ENCODE peak calls at places on chromosome 19, in six cellular contexts. Y is breast epithelium, H is mammary epithelial cell, J is endothelial cell of umbilical vein, X is esophagus muscularis mucosa, I is Caco-2. L is an unnamed sample.

GRCh38 chr19:18425515-18426415 is 6.6 kb downstream of the SSBP4 start:
- DNase-seq in Y (no peak), H (no peak), J (no peak), X (no peak), I (no peak), L (no peak)

GRCh38 chr19:14048439-14049153 is 13.3 kb downstream of the PALM3 start:
- DNase-seq in Y (no peak), H (peak; percentile 19), J (peak; percentile 35), X (peak; percentile 89), I (no peak), L (peak; percentile 76)

GRCh38 chr19:13104848-13105646 is 2.4 kb upstream of the LYL1 start:
- DNase-seq in Y (no peak), H (no peak), J (no peak), X (no peak), I (no peak), L (no peak)

GRCh38 chr19:39474139-39474620 is 6.5 kb upstream of the TIMM50 start:
- DNase-seq in Y (no peak), H (no peak), J (peak; percentile 37), X (no peak), I (peak; percentile 73), L (peak; percentile 78)

GRCh38 chr19:2488942-2489731 is 13.2 kb downstream of the GADD45B start:
- DNase-seq in Y (peak; percentile 73), H (no peak), J (peak; percentile 34), X (no peak), I (no peak), L (no peak)

GRCh38 chr19:33443638-33444195 is 70.2 kb downstream of the CEBPG start:
- DNase-seq in Y (peak; percentile 31), H (no peak), J (no peak), X (no peak), I (no peak), L (no peak)

GRCh38 chr19:14116918-14117578 is 514 bp downstream of the PRKACA start:
- DNase-seq in Y (no peak), H (no peak), J (no peak), X (no peak), I (no peak), L (peak; percentile 43)

GRCh38 chr19:23956051-23956450 is 41.4 kb downstream of the ZNF726 start:
- DNase-seq in Y (no peak), H (no peak), J (no peak), X (no peak), I (no peak), L (no peak)

GRCh38 chr19:47112166-47112663 is 1.4 kb downstream of the ZC3H4 start:
- DNase-seq in Y (peak; percentile 85), H (peak; percentile 82), J (peak; percentile 69), X (peak; percentile 98), I (peak; percentile 90), L (peak; percentile 94)

GRCh38 chr19:10981496-10981895 is 20.7 kb downstream of the SMARCA4 start:
- DNase-seq in Y (no peak), H (no peak), J (no peak), X (no peak), I (no peak), L (no peak)
- H3K4me1 ChIP-seq in Y (no peaks in the 10 kb centered on the region), H (no peaks in the 10 kb centered on the region), J (no peaks in the 10 kb centered on the region), X (peaks cover 42% of the 10 kb centered on the region), I (no peaks in the 10 kb centered on the region), L (no peaks in the 10 kb centered on the region)

DNA sequence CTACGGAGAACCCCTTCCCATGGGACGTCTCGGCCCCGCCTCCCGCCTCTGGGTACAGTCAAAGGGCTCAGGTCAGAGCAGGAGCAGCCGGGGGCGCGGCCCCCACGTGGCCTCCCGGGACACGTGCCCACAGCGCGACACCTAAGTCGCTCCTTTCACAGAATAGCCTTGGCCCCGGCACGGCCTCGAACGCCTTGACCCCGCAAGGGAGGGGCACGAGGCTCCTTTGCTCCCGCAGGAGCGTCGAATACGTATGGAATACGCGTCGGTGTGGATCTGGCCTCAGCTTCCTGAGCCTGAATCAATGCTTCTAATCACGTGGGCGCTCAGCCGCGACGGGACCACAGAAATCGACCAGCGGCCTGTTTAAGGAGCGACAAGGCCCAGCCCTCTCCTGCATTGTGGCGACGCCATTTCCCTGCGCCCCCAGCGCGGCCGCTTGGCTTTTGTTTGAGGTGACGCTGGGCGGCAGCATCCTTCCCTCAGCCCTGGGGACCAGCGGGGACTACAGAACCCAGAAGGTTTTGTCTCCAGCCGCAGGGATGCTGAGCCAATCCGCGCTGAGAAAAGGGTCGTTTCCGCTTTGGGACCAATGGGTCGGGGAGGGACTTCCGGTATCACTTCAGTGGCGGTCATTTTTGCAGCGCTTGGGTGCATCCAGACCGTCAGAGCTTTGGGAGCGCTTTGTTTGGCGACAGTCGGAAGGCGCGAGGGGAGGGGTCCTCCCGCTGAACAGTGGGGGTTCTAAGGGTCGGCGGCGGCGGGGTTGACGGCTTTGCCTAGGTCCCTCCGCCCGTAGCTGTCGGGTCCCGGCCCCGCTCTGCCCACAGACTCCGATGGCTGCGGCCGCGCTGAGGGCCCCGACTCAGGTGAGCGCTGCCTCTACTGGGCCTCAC is at the start of gene ZIK1:
- DNase-seq in Y (peak; percentile 85), H (peak; percentile 67), J (peak; percentile 48), X (peak; percentile 97), I (no peak), L (peak; percentile 95)
- TF ChIP-seq CTCF in Y (no peak), H (no peak), J (no peak), X (peak; percentile 6), I (no peak), L (peak; percentile 47)

GRCh38 chr19:812819-813358 is 8.9 kb downstream of the PLPPR3 start:
- DNase-seq in Y (no peak), H (no peak), J (no peak), X (no peak), I (no peak), L (no peak)
- H3K4me1 ChIP-seq in Y (no peaks in the 10 kb centered on the region), H (no peaks in the 10 kb centered on the region), J (no peaks in the 10 kb centered on the region), X (no peaks in the 10 kb centered on the region), I (no peaks in the 10 kb centered on the region), L (no peaks in the 10 kb centered on the region)

GRCh38 chr19:6239401-6239844 is 40.4 kb downstream of the MLLT1 start:
- DNase-seq in Y (no peak), H (peak; percentile 68), J (peak; percentile 77), X (no peak), I (no peak), L (no peak)

GRCh38 chr19:6241056-6241455 is 38.7 kb downstream of the MLLT1 start:
- DNase-seq in Y (no peak), H (no peak), J (no peak), X (no peak), I (no peak), L (no peak)

GRCh38 chr19:6242677-6243076 is 37.1 kb downstream of the MLLT1 start:
- DNase-seq in Y (no peak), H (no peak), J (no peak), X (no peak), I (no peak), L (no peak)

GRCh38 chr19:6239871-6240676 is 39.7 kb downstream of the MLLT1 start:
- DNase-seq in Y (no peak), H (no peak), J (no peak), X (no peak), I (no peak), L (no peak)

DNA sequence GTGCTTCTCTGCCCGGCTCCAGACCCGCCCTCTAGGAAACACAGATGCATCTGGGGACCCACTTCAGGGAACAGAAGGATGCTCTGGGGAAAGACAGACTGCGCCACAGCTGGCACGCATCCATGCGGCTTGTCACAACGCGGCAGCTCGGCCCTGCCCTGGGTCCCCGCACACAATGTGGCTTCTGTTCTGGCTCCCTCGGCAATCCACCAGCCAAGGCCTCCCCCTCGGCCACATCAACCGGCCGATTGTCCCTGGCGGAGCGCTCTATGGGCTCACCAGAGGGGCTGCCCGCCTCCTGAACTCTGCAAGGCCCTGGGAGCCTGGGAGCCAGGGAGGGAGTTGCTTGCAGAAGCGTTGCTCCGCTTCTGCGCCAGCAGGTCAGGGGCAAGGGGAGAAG is 38.1 kb downstream of the MLLT1 start:
- DNase-seq in Y (no peak), H (no peak), J (no peak), X (no peak), I (no peak), L (no peak)
- TF ChIP-seq CTCF in Y (no peak), H (no peak), J (no peak), X (no peak), I (no peak), L (no peak)

L was measured in DND-41.